ENCODE peak calls at places on chromosomes 2 and 18, in five cellular contexts. B is T-helper 9 cell; N is stimulated activated naive CD8-positive, alpha-beta T cell treated with anti-CD3 and anti-CD28 coated beads, Interleukin-15, amount 100 ng/mL, for 72 hours; E is naive thymus-derived CD8-positive, alpha-beta T cell; W is kidney tubule cell. U is an unnamed sample.

GRCh38 chr2:175111200-175111657 is 56.8 kb downstream of the ATF2 start:
- DNase-seq in B (no peak), W (peak), E (no peak), N (no peak), U (peak)

GRCh38 chr2:213251618-213252017 is 32.6 kb upstream of the SPAG16 start:
- DNase-seq in B (no peak), N (no peak), E (no peak), W (peak), U (no peak)

GRCh38 chr2:232235716-232236115 is 142.8 kb upstream of the ALPP start:
- DNase-seq in W (no peak), B (no peak), N (no peak), E (no peak), U (no peak)

GRCh38 chr2:133109772-133110171 is 439.8 kb upstream of the LYPD1 start:
- DNase-seq in N (no peak), W (peak), B (no peak), E (no peak), U (no peak)

GRCh38 chr2:204583773-204584172 is 38.5 kb downstream of the PARD3B start:
- DNase-seq in E (no peak), B (no peak), N (no peak), W (peak), U (no peak)

GRCh38 chr2:16179701-16180402 is 239.5 kb downstream of the MYCN start:
- DNase-seq in E (no peak), B (no peak), N (no peak), W (no peak), U (no peak)

GRCh38 chr18:62182220-62182619 is 4.6 kb downstream of the PIGN start:
- DNase-seq in W (no peak), B (no peak), E (no peak), N (no peak), U (no peak)

GRCh38 chr2:31075936-31076590 is 62.2 kb downstream of the GALNT14 start:
- DNase-seq in E (no peak), B (no peak), N (no peak), W (peak), U (no peak)

GRCh38 chr2:23122681-23123080 is 262.3 kb upstream of the KLHL29 start:
- DNase-seq in E (no peak), W (peak), N (no peak), B (no peak), U (no peak)

GRCh38 chr18:4319738-4320677 is 135.1 kb downstream of the DLGAP1 start:
- DNase-seq in E (no peak), N (no peak), B (no peak), W (no peak), U (no peak)

GRCh38 chr2:99150691-99151090 is 4.1 kb downstream of the TSGA10 start:
- DNase-seq in N (no peak), E (no peak), W (no peak), B (no peak), U (no peak)

GRCh38 chr2:191844706-191845105 is 2.2 kb downstream of the CAVIN2 start:
- DNase-seq in B (no peak), W (no peak), E (no peak), N (no peak), U (no peak)

GRCh38 chr18:46071894-46072867 is at the start of gene PSTPIP2:
- DNase-seq in E (peak), N (peak), W (peak), B (peak), U (peak)

GRCh38 chr2:216315817-216316603 is 56.3 kb downstream of the MARCHF4 start:
- DNase-seq in N (no peak), E (no peak), B (no peak), W (peak), U (no peak)

GRCh38 chr2:200305797-200306718 is at the start of gene SPATS2L:
- DNase-seq in W (peak), N (peak), B (peak), E (peak), U (peak)

GRCh38 chr2:172039011-172039704 is 39.4 kb downstream of the METAP1D start:
- DNase-seq in N (no peak), B (no peak), W (no peak), E (no peak), U (no peak)

GRCh38 chr2:217789736-217790181 is 213.0 kb downstream of the TNS1 start:
- DNase-seq in E (no peak), W (no peak), B (no peak), N (no peak), U (no peak)

GRCh38 chr2:50752228-50752627 is 279.7 kb downstream of the NRXN1 start:
- DNase-seq in N (no peak), E (no peak), B (no peak), W (no peak), U (no peak)

GRCh38 chr2:160952462-160952861 is 207.8 kb upstream of the TANK start:
- DNase-seq in W (peak), E (no peak), N (no peak), B (no peak), U (no peak)

GRCh38 chr18:49022311-49023280 is 71.8 kb upstream of the SMAD7 start:
- DNase-seq in B (no peak), E (no peak), N (no peak), W (no peak), U (no peak)

GRCh38 chr18:35671952-35672603 is 90.5 kb downstream of the GALNT1 start:
- DNase-seq in N (no peak), B (no peak), E (no peak), W (no peak), U (no peak)

GRCh38 chr18:35508030-35508429 is 10.3 kb upstream of the INO80C start:
- DNase-seq in N (no peak), B (no peak), W (no peak), E (no peak), U (no peak)

GRCh38 chr2:42371621-42372473 is 10.8 kb upstream of the COX7A2L start:
- DNase-seq in N (no peak), B (no peak), E (no peak), W (no peak), U (no peak)